ENCODE peak calls at places on chromosomes 13 and 19, in five cellular contexts. O is IMR-90, W is A549, K is K562, G is HepG2. T is an unnamed sample.

GRCh38 chr19:29861575-29861974 is 49.8 kb downstream of the CCNE1 start:
- DNase-seq in O (no peak), W (no peak), K (no peak), G (no peak), T (no peak)

GRCh38 chr19:52516191-52516590 is 11.3 kb upstream of the ZNF808 start:
- DNase-seq in O (no peak), W (no peak), K (no peak), G (no peak), T (no peak)

GRCh38 chr19:40224342-40225148 is 1.9 kb downstream of the CCNP start:
- DNase-seq in O (no peak), W (no peak), K (no peak), G (no peak), T (no peak)

GRCh38 chr19:49954092-49954825 is 6.7 kb downstream of the SIGLEC11 start:
- DNase-seq in O (peak; percentile 14), W (no peak), K (no peak), G (peak; percentile 14), T (no peak)

GRCh38 chr13:106376411-106377112 is 158.9 kb downstream of the EFNB2 start:
- DNase-seq in O (peak; percentile 95), W (peak; percentile 17), K (no peak), G (no peak), T (no peak)

GRCh38 chr13:33855371-33855895 is 37.5 kb downstream of the RFC3 start:
- DNase-seq in O (no peak), W (no peak), K (no peak), G (no peak), T (no peak)

GRCh38 chr19:46133101-46133627 is 8.7 kb upstream of the IGFL3 start:
- DNase-seq in O (peak; percentile 97), W (no peak), K (no peak), G (peak; percentile 78), T (peak; percentile 53)

GRCh38 chr19:16587031-16588023 is 15.1 kb upstream of the SLC35E1 start:
- DNase-seq in O (peak; percentile 67), W (no peak), K (no peak), G (no peak), T (no peak)

GRCh38 chr19:5035817-5036732 is 67.2 kb downstream of the KDM4B start:
- DNase-seq in O (no peak), W (no peak), K (no peak), G (no peak), T (no peak)

GRCh38 chr19:41264581-41265375 is 606 bp downstream of the HNRNPUL1 start:
- DNase-seq in O (peak; percentile 34), W (peak; percentile 82), K (peak; percentile 72), G (peak; percentile 46), T (no peak)

GRCh38 chr19:16778796-16779411 is 50.3 kb upstream of the SIN3B start:
- DNase-seq in O (peak; percentile 55), W (peak; percentile 75), K (peak; percentile 65), G (peak; percentile 40), T (peak; percentile 44)

GRCh38 chr19:3958836-3959765 is 11.8 kb downstream of the DAPK3 start:
- DNase-seq in O (no peak), W (no peak), K (no peak), G (no peak), T (no peak)

GRCh38 chr19:22610121-22610520 is 24.0 kb upstream of the ZNF492 start:
- DNase-seq in O (no peak), W (no peak), K (no peak), G (no peak), T (no peak)

GRCh38 chr19:30492581-30492980 is 120.4 kb downstream of the ZNF536 start:
- DNase-seq in O (no peak), W (no peak), K (no peak), G (no peak), T (no peak)

GRCh38 chr13:72820156-72820897 is 38.4 kb downstream of the PIBF1 start:
- DNase-seq in O (peak; percentile 76), W (no peak), K (no peak), G (no peak), T (no peak)

GRCh38 chr19:3670258-3670795 is 29.9 kb downstream of the PIP5K1C start:
- DNase-seq in O (peak; percentile 84), W (no peak), K (peak; percentile 88), G (no peak), T (no peak)

GRCh38 chr13:74187564-74187963 is 53.4 kb upstream of the KLF12 start:
- DNase-seq in O (peak; percentile 42), W (peak; percentile 25), K (no peak), G (peak; percentile 57), T (no peak)

GRCh38 chr19:44808463-44809371 is at the start of gene BCAM:
- DNase-seq in O (peak; percentile 54), W (peak; percentile 93), K (peak; percentile 98), G (peak; percentile 65), T (no peak)

GRCh38 chr13:98026457-98026857 is 73.0 kb downstream of the IPO5 start:
- DNase-seq in O (peak; percentile 40), W (no peak), K (no peak), G (peak; percentile 96), T (no peak)

GRCh38 chr13:26679411-26679810 is 81.2 kb downstream of the GPR12 start:
- DNase-seq in O (peak; percentile 81), W (no peak), K (no peak), G (no peak), T (no peak)

GRCh38 chr19:1852294-1852646 is 4.0 kb upstream of the REXO1 start:
- DNase-seq in O (no peak), W (no peak), K (no peak), G (no peak), T (no peak)

GRCh38 chr19:1850809-1851544 is 2.7 kb upstream of the REXO1 start:
- DNase-seq in O (no peak), W (no peak), K (no peak), G (no peak), T (no peak)

GRCh38 chr19:1853295-1854031 is 5.2 kb upstream of the REXO1 start:
- DNase-seq in O (peak; percentile 68), W (peak; percentile 65), K (peak; percentile 61), G (peak; percentile 76), T (no peak)

GRCh38 chr19:1852729-1853128 is 4.4 kb upstream of the REXO1 start:
- DNase-seq in O (no peak), W (no peak), K (no peak), G (no peak), T (no peak)

DNA sequence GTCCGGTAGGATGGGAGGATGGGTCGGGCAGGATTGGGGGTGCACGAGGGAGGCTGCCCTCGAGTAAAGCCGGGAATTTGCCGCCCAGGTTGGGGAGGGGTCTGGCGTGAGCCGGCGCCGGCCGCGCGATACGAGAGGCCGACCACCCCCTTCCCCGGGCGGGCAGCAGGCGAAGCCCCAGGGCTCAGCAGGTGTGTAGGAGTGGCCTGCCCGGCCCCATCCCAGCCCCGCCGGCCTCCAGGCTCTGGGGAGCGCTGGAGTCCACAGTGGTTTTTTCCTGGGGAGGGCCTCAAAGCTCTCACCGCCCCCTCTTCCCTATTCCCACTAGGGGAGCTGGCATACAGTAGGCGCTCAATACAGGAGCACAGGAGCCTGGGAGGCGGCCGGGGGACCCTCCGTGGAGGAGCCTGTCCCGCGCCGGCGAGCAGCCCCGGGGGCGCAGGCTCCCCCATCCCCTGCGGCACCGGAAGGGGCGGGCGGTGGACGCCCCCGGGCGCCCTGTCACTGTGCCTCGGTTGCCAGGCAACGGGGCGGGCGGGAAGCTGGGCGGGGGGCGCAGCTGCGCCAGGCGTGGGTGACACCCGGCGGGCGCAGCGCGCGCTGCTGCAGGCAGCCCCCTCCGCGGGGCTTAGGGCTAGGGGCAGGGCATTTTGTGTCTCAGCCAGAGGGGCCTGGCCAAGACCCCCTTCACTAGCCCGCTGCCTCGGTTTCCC is 3.5 kb upstream of the REXO1 start:
- DNase-seq in O (no peak), W (no peak), K (no peak), G (no peak), T (no peak)
- TF ChIP-seq MAFK in O (no peak), W (no peak), K (no peak), G (no peak), T (no peak)

GRCh38 chr19:18117364-18117691 is 19.8 kb downstream of the MAST3 start:
- DNase-seq in O (no peak), W (no peak), K (no peak), G (no peak), T (no peak)
- H3K4me1 ChIP-seq in O (peaks cover 13% of the 10 kb centered on the region), W (peaks cover 8% of the 10 kb centered on the region), K (peaks cover 25% of the 10 kb centered on the region), G (peaks cover 23% of the 10 kb centered on the region), T (peaks cover 3% of the 10 kb centered on the region)

GRCh38 chr13:94411747-94412146 is 67.7 kb downstream of the DCT start:
- DNase-seq in O (no peak), W (no peak), K (no peak), G (no peak), T (no peak)
- TF ChIP-seq MAFK in O (no peak), W (no peak), K (no peak), G (no peak), T (no peak)

DNA sequence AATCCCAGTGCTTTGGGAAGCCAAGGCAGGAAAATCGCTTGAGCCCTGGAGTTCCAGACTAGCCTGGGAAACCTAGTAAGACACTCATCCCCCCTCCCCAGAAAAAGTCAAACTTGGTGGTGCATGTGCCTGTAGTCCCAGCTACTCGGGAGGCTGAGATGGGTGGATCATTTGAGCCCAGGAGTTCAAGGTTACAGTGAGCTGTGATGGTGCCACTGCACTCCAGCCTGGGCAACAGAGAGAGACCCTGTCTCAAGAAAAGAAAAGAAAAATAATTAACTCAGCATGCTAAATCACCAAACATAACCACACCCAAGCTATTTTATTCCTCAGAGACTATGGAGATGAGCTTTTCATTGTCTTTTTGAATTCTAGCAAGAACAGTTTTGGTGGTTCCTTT is 56.2 kb upstream of the SCEL start:
- DNase-seq in O (no peak), W (no peak), K (no peak), G (no peak), T (no peak)
- H3K4me1 ChIP-seq in O (no peaks in the 10 kb centered on the region), W (no peaks in the 10 kb centered on the region), K (no peaks in the 10 kb centered on the region), G (peaks cover 7% of the 10 kb centered on the region), T (peaks cover 2% of the 10 kb centered on the region)

GRCh38 chr19:10836478-10837325 is 690 bp upstream of the TMED1 start:
- DNase-seq in O (no peak), W (peak; percentile 76), K (peak; percentile 82), G (no peak), T (no peak)
- TF ChIP-seq MAFK in O (no peak), W (no peak), K (peak; percentile 12), G (no peak), T (no peak)

GRCh38 chr13:45889582-45890243 is 38.2 kb upstream of the SIAH3 start:
- DNase-seq in O (no peak), W (no peak), K (no peak), G (no peak), T (no peak)
- H3K4me1 ChIP-seq in O (no peaks in the 10 kb centered on the region), W (no peaks in the 10 kb centered on the region), K (no peaks in the 10 kb centered on the region), G (no peaks in the 10 kb centered on the region), T (no peaks in the 10 kb centered on the region)

GRCh38 chr19:58044886-58045285 is 11.1 kb downstream of the ZSCAN1 start:
- DNase-seq in O (no peak), W (no peak), K (peak; percentile 20), G (no peak), T (no peak)
- TF ChIP-seq MAFK in O (no peak), W (no peak), K (no peak), G (no peak), T (no peak)